ENCODE peak calls at places on chromosomes 6 and 20, in four cellular contexts. One of them, this sample, is unnamed. For H3K36me3, the result is how much of the 10 kb centered on the place peaks cover.

GRCh38 chr6:1911476-1911875 is 301.8 kb downstream of the FOXC1 start:
- DNase-seq in right atrium auricular region: no peak
- DNase-seq in psoas muscle: no peak
- DNase-seq in MM.1S: no peak
- DNase-seq in this sample: no peak

GRCh38 chr6:9516207-9516606 is 898.7 kb downstream of the TFAP2A start:
- DNase-seq in right atrium auricular region: no peak
- DNase-seq in MM.1S: no peak
- DNase-seq in psoas muscle: no peak
- DNase-seq in this sample: no peak

GRCh38 chr6:121573466-121573865 is 138.0 kb downstream of the GJA1 start:
- DNase-seq in MM.1S: no peak
- DNase-seq in psoas muscle: no peak
- DNase-seq in right atrium auricular region: no peak
- DNase-seq in this sample: no peak

GRCh38 chr6:119347466-119348307 is 1.9 kb downstream of the MAN1A1 start:
- DNase-seq in right atrium auricular region: no peak
- DNase-seq in MM.1S: peak
- DNase-seq in psoas muscle: no peak
- DNase-seq in this sample: peak

GRCh38 chr6:3848380-3848779 is 793 bp upstream of the FAM50B start:
- DNase-seq in psoas muscle: no peak
- DNase-seq in right atrium auricular region: no peak
- DNase-seq in MM.1S: no peak
- DNase-seq in this sample: no peak

GRCh38 chr6:41546475-41546865 is 289 bp downstream of the FOXP4 start:
- DNase-seq in right atrium auricular region: no peak
- DNase-seq in MM.1S: peak
- DNase-seq in psoas muscle: no peak
- DNase-seq in this sample: no peak

GRCh38 chr6:163314791-163315404 is 99.6 kb upstream of the QKI start:
- DNase-seq in psoas muscle: no peak
- DNase-seq in right atrium auricular region: peak
- DNase-seq in MM.1S: no peak
- DNase-seq in this sample: no peak

GRCh38 chr20:22523499-22524392 is 60.6 kb downstream of the FOXA2 start:
- DNase-seq in right atrium auricular region: no peak
- DNase-seq in psoas muscle: no peak
- DNase-seq in MM.1S: no peak
- DNase-seq in this sample: no peak

GRCh38 chr6:143697401-143697800 is 19.6 kb downstream of the PHACTR2 start:
- DNase-seq in right atrium auricular region: no peak
- DNase-seq in psoas muscle: no peak
- DNase-seq in MM.1S: no peak
- DNase-seq in this sample: no peak

GRCh38 chr6:166052837-166053236 is 114.8 kb downstream of the TBXT start:
- DNase-seq in MM.1S: no peak
- DNase-seq in right atrium auricular region: no peak
- DNase-seq in psoas muscle: no peak
- DNase-seq in this sample: no peak

GRCh38 chr6:11433860-11434259 is 103.7 kb upstream of the TMEM170B start:
- DNase-seq in MM.1S: no peak
- DNase-seq in right atrium auricular region: no peak
- DNase-seq in psoas muscle: no peak
- DNase-seq in this sample: no peak

GRCh38 chr6:75283907-75284284 is 696 bp downstream of the TMEM30A start:
- DNase-seq in MM.1S: no peak
- DNase-seq in psoas muscle: no peak
- DNase-seq in right atrium auricular region: no peak
- DNase-seq in this sample: no peak

GRCh38 chr6:44043479-44044153 is 83.6 kb downstream of the MRPL14 start:
- DNase-seq in right atrium auricular region: no peak
- DNase-seq in MM.1S: no peak
- DNase-seq in psoas muscle: peak
- DNase-seq in this sample: no peak

GRCh38 chr6:36314221-36315014 is 22.3 kb downstream of the BNIP5 start:
- DNase-seq in MM.1S: no peak
- DNase-seq in psoas muscle: no peak
- DNase-seq in right atrium auricular region: no peak
- DNase-seq in this sample: no peak

GRCh38 chr6:125273965-125274364 is 27.8 kb downstream of the HDDC2 start:
- DNase-seq in psoas muscle: no peak
- DNase-seq in MM.1S: no peak
- DNase-seq in right atrium auricular region: no peak
- DNase-seq in this sample: no peak

GRCh38 chr6:20631525-20631924 is 97.3 kb downstream of the CDKAL1 start:
- DNase-seq in MM.1S: no peak
- DNase-seq in right atrium auricular region: no peak
- DNase-seq in psoas muscle: no peak
- DNase-seq in this sample: no peak

GRCh38 chr20:35004051-35004725 is 48.5 kb downstream of the MYH7B start:
- DNase-seq in MM.1S: no peak
- DNase-seq in psoas muscle: peak
- DNase-seq in right atrium auricular region: no peak
- DNase-seq in this sample: no peak

GRCh38 chr6:7730852-7731251 is 5.0 kb downstream of the BMP6 start:
- DNase-seq in right atrium auricular region: no peak
- DNase-seq in psoas muscle: no peak
- DNase-seq in MM.1S: no peak
- DNase-seq in this sample: no peak

GRCh38 chr20:63337786-63338420 is 23.2 kb downstream of the CHRNA4 start:
- DNase-seq in right atrium auricular region: no peak
- DNase-seq in MM.1S: no peak
- DNase-seq in psoas muscle: no peak
- DNase-seq in this sample: no peak

GRCh38 chr6:132395015-132395597 is 6.2 kb downstream of the MOXD1 start:
- DNase-seq in MM.1S: no peak
- DNase-seq in psoas muscle: no peak
- DNase-seq in right atrium auricular region: no peak
- DNase-seq in this sample: no peak

GRCh38 chr6:54878705-54879104 is 32.1 kb downstream of the FAM83B start:
- DNase-seq in MM.1S: no peak
- DNase-seq in right atrium auricular region: no peak
- DNase-seq in psoas muscle: no peak
- DNase-seq in this sample: no peak

GRCh38 chr6:146240307-146240706 is 211.4 kb downstream of the GRM1 start:
- DNase-seq in psoas muscle: no peak
- DNase-seq in right atrium auricular region: no peak
- DNase-seq in MM.1S: no peak
- DNase-seq in this sample: no peak

GRCh38 chr20:44776977-44777376 is 31.3 kb downstream of the KCNK15 start:
- DNase-seq in MM.1S: peak
- DNase-seq in psoas muscle: no peak
- DNase-seq in right atrium auricular region: no peak
- DNase-seq in this sample: no peak

GRCh38 chr6:31007694-31008093 is 2.6 kb upstream of the MUC22 start:
- DNase-seq in MM.1S: no peak
- DNase-seq in right atrium auricular region: no peak
- DNase-seq in psoas muscle: no peak
- DNase-seq in this sample: no peak

GRCh38 chr6:166084951-166085350 is 82.7 kb downstream of the TBXT start:
- DNase-seq in MM.1S: no peak
- DNase-seq in right atrium auricular region: no peak
- DNase-seq in psoas muscle: no peak
- DNase-seq in this sample: no peak

GRCh38 chr6:163404825-163405265 is 9.7 kb upstream of the QKI start:
- DNase-seq in MM.1S: no peak
- DNase-seq in psoas muscle: peak
- DNase-seq in right atrium auricular region: no peak
- DNase-seq in this sample: no peak

GRCh38 chr6:145756170-145756662 is 20.9 kb upstream of the EPM2A start:
- DNase-seq in psoas muscle: no peak
- DNase-seq in MM.1S: no peak
- DNase-seq in right atrium auricular region: no peak
- DNase-seq in this sample: no peak

GRCh38 chr6:37588745-37589139 is 89.0 kb upstream of the CCDC167 start:
- DNase-seq in right atrium auricular region: no peak
- DNase-seq in psoas muscle: no peak
- DNase-seq in MM.1S: no peak
- DNase-seq in this sample: no peak
- H3K27ac ChIP-seq in right atrium auricular region: no peak
- H3K27ac ChIP-seq in psoas muscle: no peak
- H3K27ac ChIP-seq in MM.1S: no peak
- H3K27ac ChIP-seq in this sample: no peak

DNA sequence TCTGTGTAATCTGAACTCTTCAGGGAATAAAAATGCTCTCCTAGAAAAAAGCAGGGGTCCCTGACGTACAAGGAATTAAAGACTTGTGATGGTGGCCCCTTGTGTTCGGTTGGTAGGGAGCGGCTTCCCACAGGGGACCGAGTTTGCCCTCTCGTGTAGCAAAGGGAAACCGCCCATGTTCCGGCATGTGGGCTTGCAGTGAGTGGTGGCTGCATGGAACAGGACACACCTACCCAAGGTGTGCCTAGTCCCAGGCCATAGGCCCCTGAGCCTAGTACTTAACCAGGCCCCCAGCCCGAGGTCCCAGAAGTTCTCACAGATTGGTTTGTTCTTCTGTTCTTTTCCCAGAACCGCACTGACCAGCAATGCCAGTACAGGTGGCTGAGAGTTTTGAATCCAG is 15.5 kb downstream of the MYBL2 start:
- DNase-seq in MM.1S: peak
- DNase-seq in psoas muscle: no peak
- DNase-seq in right atrium auricular region: no peak
- DNase-seq in this sample: no peak
- H3K4me3 ChIP-seq in MM.1S: peak
- H3K4me3 ChIP-seq in psoas muscle: no peak
- H3K4me3 ChIP-seq in right atrium auricular region: no peak
- H3K4me3 ChIP-seq in this sample: no peak

DNA sequence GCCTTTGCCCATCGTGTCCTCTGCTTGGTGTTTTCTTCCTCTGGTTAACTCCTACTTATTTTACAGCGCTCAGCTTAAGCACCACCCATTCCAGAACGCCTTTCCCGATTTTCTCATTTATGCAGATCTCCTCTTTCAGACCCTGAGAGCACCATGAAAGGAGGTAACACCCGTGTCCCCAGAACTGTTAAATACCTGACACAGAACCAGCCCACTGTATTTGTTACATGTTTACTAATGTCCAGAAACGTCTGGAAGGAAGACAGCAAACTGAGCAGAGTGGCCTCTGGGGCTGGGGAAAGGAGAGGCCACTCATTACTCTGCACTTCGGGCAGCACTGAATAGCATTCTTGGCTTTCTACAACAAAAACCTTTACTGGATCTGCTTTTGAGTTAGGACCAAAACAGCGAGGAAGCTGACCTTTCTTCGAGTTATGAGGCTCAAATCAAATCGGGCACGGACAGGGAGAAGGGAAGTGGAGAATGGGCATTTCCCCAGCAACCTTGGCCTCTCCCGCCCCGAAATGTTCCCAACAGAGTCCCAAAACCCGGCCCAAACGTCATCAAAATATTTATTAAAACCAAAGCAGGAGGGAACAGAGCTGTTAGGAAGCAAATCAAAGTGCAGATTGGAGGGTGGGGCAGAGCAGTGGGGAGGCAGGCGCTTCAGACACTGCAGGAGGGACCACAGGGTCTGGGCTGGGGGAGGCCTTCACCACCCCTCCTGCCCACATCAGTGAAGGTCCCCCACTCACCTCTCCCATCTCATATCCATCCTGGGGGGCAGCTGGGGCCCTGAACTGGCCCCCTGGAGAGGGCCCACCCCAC is 1.1 kb upstream of the NECAB3 start:
- DNase-seq in MM.1S: no peak
- DNase-seq in psoas muscle: peak
- DNase-seq in right atrium auricular region: peak
- DNase-seq in this sample: no peak
- H3K36me3 ChIP-seq in MM.1S: under half
- H3K36me3 ChIP-seq in psoas muscle: under half
- H3K36me3 ChIP-seq in right atrium auricular region: under half
- H3K36me3 ChIP-seq in this sample: under half

DNA sequence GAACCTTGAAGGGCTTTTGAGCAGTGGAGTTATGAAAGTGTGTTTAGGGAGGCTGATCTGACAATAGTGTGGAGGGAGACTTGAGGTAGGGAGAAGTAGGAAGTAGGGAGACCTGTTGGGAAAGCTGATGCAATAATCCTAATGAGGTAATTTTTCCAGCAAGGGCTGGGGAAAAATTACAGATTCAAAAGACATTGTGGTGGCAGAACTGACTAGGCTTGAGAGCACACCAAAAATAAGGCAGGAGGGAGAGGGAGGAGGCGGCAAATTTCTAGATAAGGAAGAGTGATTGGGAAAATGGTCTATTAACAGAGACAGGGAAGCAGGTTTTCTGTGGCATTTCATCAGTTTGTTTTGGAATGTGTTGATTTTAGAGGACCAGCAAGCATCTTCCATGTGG is 5.5 kb downstream of the PRRT1 start:
- DNase-seq in MM.1S: no peak
- DNase-seq in right atrium auricular region: no peak
- DNase-seq in psoas muscle: no peak
- DNase-seq in this sample: no peak
- H3K27ac ChIP-seq in MM.1S: no peak
- H3K27ac ChIP-seq in right atrium auricular region: no peak
- H3K27ac ChIP-seq in psoas muscle: no peak
- H3K27ac ChIP-seq in this sample: no peak

DNA sequence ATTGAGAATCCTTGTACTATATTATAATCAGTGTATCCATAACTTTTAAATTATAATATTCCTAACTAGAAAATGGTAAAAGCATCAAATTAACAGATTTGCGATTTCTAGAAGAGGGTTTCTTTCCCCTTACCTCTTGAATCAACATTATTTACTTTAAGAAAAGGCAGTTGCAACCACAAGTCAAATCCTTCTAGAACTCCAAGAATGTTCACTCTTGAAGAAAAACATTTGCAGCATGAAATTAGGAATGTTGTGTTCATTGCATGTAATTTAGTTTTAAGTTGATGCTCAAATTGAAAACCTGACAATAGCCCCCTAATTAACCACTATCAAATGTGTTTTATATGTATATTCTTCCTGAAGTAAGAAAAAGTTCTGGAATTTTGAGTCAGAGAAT is 2.3 kb upstream of the REV3L start:
- DNase-seq in psoas muscle: no peak
- DNase-seq in MM.1S: no peak
- DNase-seq in right atrium auricular region: no peak
- DNase-seq in this sample: no peak
- H3K4me3 ChIP-seq in psoas muscle: no peak
- H3K4me3 ChIP-seq in MM.1S: no peak
- H3K4me3 ChIP-seq in right atrium auricular region: no peak
- H3K4me3 ChIP-seq in this sample: no peak

DNA sequence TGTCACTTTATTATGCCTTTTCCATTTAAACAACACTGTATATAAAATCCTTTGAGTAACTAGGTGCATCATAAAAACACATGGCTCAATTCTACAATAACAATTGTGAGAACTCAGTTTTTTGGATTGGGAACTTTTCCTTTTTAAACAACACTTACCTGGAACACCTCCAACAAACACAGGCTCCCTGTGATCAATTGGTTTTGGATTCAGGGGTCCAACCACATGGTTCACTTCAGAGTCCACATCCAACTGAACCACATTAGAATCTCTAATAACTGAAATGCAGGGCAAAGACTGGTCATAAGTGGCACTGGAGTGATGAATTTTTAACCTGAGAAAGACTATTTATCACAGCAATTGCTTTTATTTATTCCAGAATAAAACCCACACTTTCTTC is 26.5 kb downstream of the FAM229B start:
- DNase-seq in MM.1S: no peak
- DNase-seq in right atrium auricular region: no peak
- DNase-seq in psoas muscle: no peak
- DNase-seq in this sample: no peak
- H3K36me3 ChIP-seq in MM.1S: under half
- H3K36me3 ChIP-seq in right atrium auricular region: half or more
- H3K36me3 ChIP-seq in psoas muscle: under half
- H3K36me3 ChIP-seq in this sample: under half